ENCODE peak calls at places on chromosomes 5 and 9, in eight cellular contexts. One of them, this sample, is unnamed.

GRCh38 chr9:86591472-86591871 is 237.3 kb upstream of the TUT7 start:
- DNase-seq in Panc1: no peak
- DNase-seq in A549: no peak
- DNase-seq in GM23338: no peak
- DNase-seq in K562: no peak
- DNase-seq in HepG2: no peak
- DNase-seq in HCT116: no peak
- DNase-seq in SK-N-SH: no peak
- DNase-seq in this sample: no peak

GRCh38 chr5:40622463-40623252 is 57.1 kb upstream of the PTGER4 start:
- DNase-seq in K562: no peak
- DNase-seq in HCT116: no peak
- DNase-seq in A549: no peak
- DNase-seq in Panc1: no peak
- DNase-seq in HepG2: no peak
- DNase-seq in SK-N-SH: no peak
- DNase-seq in GM23338: peak; percentile 26
- DNase-seq in this sample: no peak

GRCh38 chr5:151107738-151108520 is 27.1 kb upstream of the TNIP1 start:
- DNase-seq in SK-N-SH: no peak
- DNase-seq in HCT116: no peak
- DNase-seq in K562: no peak
- DNase-seq in GM23338: no peak
- DNase-seq in A549: no peak
- DNase-seq in Panc1: no peak
- DNase-seq in HepG2: no peak
- DNase-seq in this sample: no peak

GRCh38 chr5:74394543-74394923 is 246.0 kb downstream of the ENC1 start:
- DNase-seq in SK-N-SH: no peak
- DNase-seq in Panc1: no peak
- DNase-seq in HepG2: peak; percentile 20
- DNase-seq in A549: no peak
- DNase-seq in HCT116: no peak
- DNase-seq in K562: no peak
- DNase-seq in GM23338: peak; percentile 48
- DNase-seq in this sample: no peak

GRCh38 chr5:67972027-67972822 is 243.3 kb upstream of the PIK3R1 start:
- DNase-seq in Panc1: no peak
- DNase-seq in HepG2: no peak
- DNase-seq in A549: no peak
- DNase-seq in SK-N-SH: no peak
- DNase-seq in HCT116: no peak
- DNase-seq in GM23338: no peak
- DNase-seq in K562: no peak
- DNase-seq in this sample: no peak

GRCh38 chr9:119366909-119367690 is 2.1 kb downstream of the BRINP1 start:
- DNase-seq in K562: no peak
- DNase-seq in GM23338: no peak
- DNase-seq in SK-N-SH: no peak
- DNase-seq in A549: no peak
- DNase-seq in Panc1: no peak
- DNase-seq in HepG2: no peak
- DNase-seq in HCT116: no peak
- DNase-seq in this sample: no peak

GRCh38 chr9:86865957-86866356 is 81.3 kb downstream of the GAS1 start:
- DNase-seq in GM23338: no peak
- DNase-seq in SK-N-SH: no peak
- DNase-seq in A549: no peak
- DNase-seq in HCT116: no peak
- DNase-seq in HepG2: no peak
- DNase-seq in K562: no peak
- DNase-seq in Panc1: no peak
- DNase-seq in this sample: no peak

GRCh38 chr5:41925555-41925946 is 470 bp downstream of the FBXO4 start:
- DNase-seq in GM23338: no peak
- DNase-seq in K562: peak; percentile 54
- DNase-seq in Panc1: no peak
- DNase-seq in HCT116: no peak
- DNase-seq in A549: peak; percentile 36
- DNase-seq in SK-N-SH: no peak
- DNase-seq in HepG2: peak; percentile 39
- DNase-seq in this sample: peak; percentile 30

GRCh38 chr9:18795947-18796705 is 236.9 kb downstream of the SAXO1 start:
- DNase-seq in A549: no peak
- DNase-seq in K562: no peak
- DNase-seq in HCT116: no peak
- DNase-seq in HepG2: no peak
- DNase-seq in GM23338: no peak
- DNase-seq in SK-N-SH: no peak
- DNase-seq in Panc1: no peak
- DNase-seq in this sample: no peak

GRCh38 chr5:956941-957729 is 51.5 kb upstream of the NKD2 start:
- DNase-seq in Panc1: peak; percentile 33
- DNase-seq in HepG2: peak; percentile 77
- DNase-seq in HCT116: no peak
- DNase-seq in A549: peak; percentile 66
- DNase-seq in K562: no peak
- DNase-seq in SK-N-SH: peak; percentile 28
- DNase-seq in GM23338: peak; percentile 34
- DNase-seq in this sample: no peak

GRCh38 chr9:87342743-87343142 is 154.9 kb upstream of the DAPK1 start:
- DNase-seq in A549: no peak
- DNase-seq in SK-N-SH: no peak
- DNase-seq in Panc1: no peak
- DNase-seq in HepG2: no peak
- DNase-seq in K562: no peak
- DNase-seq in GM23338: no peak
- DNase-seq in HCT116: no peak
- DNase-seq in this sample: no peak

GRCh38 chr9:133693703-133694529 is 44.2 kb downstream of the SARDH start:
- DNase-seq in A549: no peak
- DNase-seq in SK-N-SH: no peak
- DNase-seq in Panc1: no peak
- DNase-seq in GM23338: no peak
- DNase-seq in K562: no peak
- DNase-seq in HepG2: no peak
- DNase-seq in HCT116: no peak
- DNase-seq in this sample: no peak

GRCh38 chr5:124436294-124436693 is 310.1 kb downstream of the ZNF608 start:
- DNase-seq in A549: no peak
- DNase-seq in HepG2: no peak
- DNase-seq in HCT116: no peak
- DNase-seq in SK-N-SH: no peak
- DNase-seq in Panc1: no peak
- DNase-seq in K562: no peak
- DNase-seq in GM23338: no peak
- DNase-seq in this sample: no peak

GRCh38 chr5:176406436-176407052 is 9.8 kb downstream of the CLTB start:
- DNase-seq in SK-N-SH: peak; percentile 3
- DNase-seq in HCT116: no peak
- DNase-seq in Panc1: no peak
- DNase-seq in GM23338: no peak
- DNase-seq in A549: no peak
- DNase-seq in HepG2: no peak
- DNase-seq in K562: no peak
- DNase-seq in this sample: peak; percentile 26

DNA sequence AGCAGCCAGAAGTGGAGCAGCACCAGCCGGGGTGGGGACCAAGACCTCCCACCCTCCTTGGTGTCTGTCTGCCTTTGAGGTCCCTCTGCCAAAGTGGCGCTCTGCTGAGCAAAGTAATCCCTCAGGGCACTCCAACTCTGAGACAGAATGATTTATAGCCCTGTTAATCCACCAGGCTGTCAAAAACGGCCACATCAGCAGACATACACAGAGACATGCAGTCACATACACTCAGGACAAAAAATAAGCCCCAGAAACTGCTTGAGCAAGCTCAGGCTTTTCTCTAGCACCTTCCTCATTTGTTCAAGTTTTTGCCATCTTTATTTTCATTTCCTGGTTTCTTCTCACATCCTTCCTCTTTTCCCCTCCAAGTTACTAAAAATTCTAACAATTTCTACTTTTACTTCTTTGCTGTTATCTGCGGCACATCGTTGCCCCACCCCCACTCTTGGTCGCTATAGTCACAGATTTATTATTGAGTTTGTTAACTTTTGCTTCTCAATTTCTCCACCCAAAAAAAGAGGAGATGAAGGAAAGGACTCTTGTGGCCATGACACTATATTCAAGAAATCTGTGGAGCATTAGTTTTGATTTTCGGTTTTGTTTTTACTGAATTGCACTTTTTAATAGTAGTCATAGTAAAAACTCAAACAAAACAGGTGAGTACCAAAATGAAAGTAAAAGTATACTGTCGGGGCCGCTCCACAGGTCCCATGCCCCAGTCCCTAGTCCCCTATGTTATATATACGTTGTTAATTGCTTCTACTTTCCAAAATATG is 17.4 kb upstream of the ADRB2 start:
- DNase-seq in GM23338: no peak
- DNase-seq in HCT116: no peak
- DNase-seq in Panc1: no peak
- DNase-seq in A549: no peak
- DNase-seq in K562: peak; percentile 40
- DNase-seq in SK-N-SH: peak; percentile 44
- DNase-seq in HepG2: no peak
- DNase-seq in this sample: peak; percentile 79
- TF ChIP-seq REST in GM23338: no peak
- TF ChIP-seq REST in HCT116: no peak
- TF ChIP-seq REST in Panc1: no peak
- TF ChIP-seq REST in A549: no peak
- TF ChIP-seq REST in K562: no peak
- TF ChIP-seq REST in SK-N-SH: no peak
- TF ChIP-seq REST in HepG2: no peak
- TF ChIP-seq REST in this sample: no peak

GRCh38 chr5:108101816-108102215 is 280.1 kb downstream of the FBXL17 start:
- DNase-seq in GM23338: no peak
- DNase-seq in K562: no peak
- DNase-seq in SK-N-SH: no peak
- DNase-seq in A549: no peak
- DNase-seq in Panc1: no peak
- DNase-seq in HepG2: no peak
- DNase-seq in HCT116: no peak
- DNase-seq in this sample: no peak

GRCh38 chr5:108101105-108101504 is 280.8 kb downstream of the FBXL17 start:
- DNase-seq in HCT116: no peak
- DNase-seq in A549: no peak
- DNase-seq in SK-N-SH: no peak
- DNase-seq in HepG2: no peak
- DNase-seq in GM23338: no peak
- DNase-seq in Panc1: no peak
- DNase-seq in K562: no peak
- DNase-seq in this sample: no peak

GRCh38 chr5:108104448-108104847 is 277.4 kb downstream of the FBXL17 start:
- DNase-seq in GM23338: no peak
- DNase-seq in SK-N-SH: no peak
- DNase-seq in HCT116: no peak
- DNase-seq in A549: no peak
- DNase-seq in Panc1: no peak
- DNase-seq in HepG2: no peak
- DNase-seq in K562: no peak
- DNase-seq in this sample: no peak

DNA sequence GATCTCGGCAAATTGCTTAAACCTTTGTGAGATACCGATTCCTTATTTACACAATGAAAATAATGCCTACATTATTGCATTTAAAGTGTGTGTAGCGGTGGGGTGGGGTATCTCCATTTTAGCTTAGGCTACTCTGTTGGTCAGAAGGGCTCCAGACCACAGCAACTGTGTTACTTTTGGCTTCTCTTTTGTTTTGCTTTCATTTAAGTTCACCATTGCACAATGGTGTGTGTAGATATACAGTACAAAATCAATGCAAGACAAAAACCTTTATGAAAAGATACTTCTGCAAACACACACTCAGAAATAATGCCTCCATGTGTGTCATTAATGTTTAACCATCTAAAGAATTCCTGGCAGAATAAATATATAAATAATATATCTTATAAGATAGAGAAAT is 279.4 kb downstream of the FBXL17 start:
- DNase-seq in HCT116: no peak
- DNase-seq in Panc1: no peak
- DNase-seq in GM23338: no peak
- DNase-seq in A549: no peak
- DNase-seq in HepG2: peak; percentile 10
- DNase-seq in K562: no peak
- DNase-seq in SK-N-SH: no peak
- DNase-seq in this sample: no peak
- TF ChIP-seq REST in HCT116: no peak
- TF ChIP-seq REST in Panc1: no peak
- TF ChIP-seq REST in GM23338: no peak
- TF ChIP-seq REST in A549: no peak
- TF ChIP-seq REST in HepG2: no peak
- TF ChIP-seq REST in K562: no peak
- TF ChIP-seq REST in SK-N-SH: no peak
- TF ChIP-seq REST in this sample: no peak

DNA sequence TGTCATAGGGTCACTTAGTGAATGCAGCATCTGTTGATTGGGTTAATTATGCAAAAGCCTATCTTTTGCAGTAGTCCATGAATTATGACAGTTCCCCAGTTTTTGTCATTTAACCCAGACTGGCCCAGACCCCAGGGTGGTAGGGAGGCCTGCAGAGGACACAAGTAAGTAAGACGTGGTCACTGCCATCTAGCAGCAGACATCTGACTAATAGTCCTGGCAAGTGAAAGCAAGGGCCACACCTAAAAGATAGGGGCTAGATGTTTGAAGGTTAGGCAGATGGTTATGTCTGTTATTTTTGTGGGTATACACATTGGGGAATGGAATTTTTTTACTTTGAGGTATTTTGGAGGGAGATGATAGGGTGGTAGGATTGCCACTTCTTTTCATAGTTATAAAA is 48.0 kb downstream of the RAB14 start:
- DNase-seq in HCT116: no peak
- DNase-seq in A549: no peak
- DNase-seq in SK-N-SH: no peak
- DNase-seq in Panc1: no peak
- DNase-seq in HepG2: no peak
- DNase-seq in GM23338: no peak
- DNase-seq in K562: peak; percentile 24
- DNase-seq in this sample: no peak
- TF ChIP-seq REST in HCT116: no peak
- TF ChIP-seq REST in A549: no peak
- TF ChIP-seq REST in SK-N-SH: no peak
- TF ChIP-seq REST in Panc1: no peak
- TF ChIP-seq REST in HepG2: no peak
- TF ChIP-seq REST in GM23338: no peak
- TF ChIP-seq REST in K562: no peak
- TF ChIP-seq REST in this sample: no peak

DNA sequence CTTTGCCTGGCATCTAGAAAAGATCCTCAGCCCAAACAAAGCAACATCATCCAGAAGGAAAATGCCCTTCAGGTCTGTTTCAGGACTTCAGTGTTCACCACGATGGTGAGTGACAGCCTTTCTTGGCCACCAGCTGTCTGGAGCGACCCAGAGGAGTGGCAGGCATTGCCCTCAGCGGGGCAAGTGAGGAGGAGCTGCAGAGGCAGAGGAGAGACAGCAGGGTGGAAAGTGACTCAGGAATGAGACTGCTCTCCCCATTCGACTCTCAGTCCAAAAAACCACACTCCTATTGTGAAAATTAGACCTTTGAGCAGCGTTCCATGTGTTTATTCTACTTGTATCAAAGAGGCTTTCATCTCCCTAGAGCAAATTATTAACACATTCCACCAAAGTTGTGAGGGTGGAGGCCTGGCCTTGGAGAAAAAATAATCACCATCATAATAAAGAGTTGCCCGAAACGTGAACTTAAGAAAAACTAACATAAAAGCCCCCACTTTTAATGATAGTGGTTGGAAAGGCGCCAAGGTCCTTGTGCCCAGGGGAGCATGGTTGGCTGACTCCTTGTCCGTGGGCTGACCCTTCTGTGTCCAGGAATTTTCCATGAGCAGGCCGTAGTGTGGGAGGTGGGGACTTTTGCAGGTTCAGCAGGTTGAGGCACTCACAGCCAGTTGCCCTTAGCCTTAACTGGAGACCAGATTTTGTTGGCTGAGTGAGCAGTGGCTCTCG is 125.7 kb upstream of the ANKRD55 start:
- DNase-seq in Panc1: no peak
- DNase-seq in K562: no peak
- DNase-seq in HCT116: peak; percentile 31
- DNase-seq in HepG2: peak; percentile 100
- DNase-seq in A549: peak; percentile 71
- DNase-seq in SK-N-SH: no peak
- DNase-seq in GM23338: no peak
- DNase-seq in this sample: no peak
- TF ChIP-seq REST in Panc1: no peak
- TF ChIP-seq REST in K562: no peak
- TF ChIP-seq REST in HCT116: no peak
- TF ChIP-seq REST in HepG2: peak; percentile 9
- TF ChIP-seq REST in A549: no peak
- TF ChIP-seq REST in SK-N-SH: no peak
- TF ChIP-seq REST in GM23338: no peak
- TF ChIP-seq REST in this sample: no peak